ENCODE peak calls at places on chromosomes 3 and 15, in eight cellular contexts. One of them, this sample, is unnamed.
A peak's percentile ranks its signal among the peaks of the same experiment; 100 is the strongest.

GRCh38 chr15:79844221-79844620 is 52.6 kb downstream of the MTHFS start:
- DNase-seq in chondrocyte: no peak
- DNase-seq in ovary: no peak
- DNase-seq in islet precursor cell: no peak
- DNase-seq in adipocyte: no peak
- DNase-seq in SJSA1: no peak
- DNase-seq in GM03348: no peak
- DNase-seq in NCI-H1417: no peak
- DNase-seq in this sample: no peak

GRCh38 chr15:81160312-81161214 is 26.5 kb downstream of the CFAP161 start:
- DNase-seq in chondrocyte: no peak
- DNase-seq in ovary: peak; percentile 63
- DNase-seq in NCI-H1417: peak; percentile 32
- DNase-seq in SJSA1: peak; percentile 6
- DNase-seq in islet precursor cell: no peak
- DNase-seq in adipocyte: peak; percentile 92
- DNase-seq in GM03348: peak; percentile 83
- DNase-seq in this sample: peak; percentile 84

GRCh38 chr3:124846189-124846588 is 41.0 kb downstream of the ITGB5 start:
- DNase-seq in adipocyte: peak; percentile 86
- DNase-seq in ovary: no peak
- DNase-seq in NCI-H1417: no peak
- DNase-seq in GM03348: peak; percentile 69
- DNase-seq in chondrocyte: no peak
- DNase-seq in SJSA1: no peak
- DNase-seq in islet precursor cell: no peak
- DNase-seq in this sample: peak; percentile 64

GRCh38 chr3:161508852-161509477 is 12.4 kb downstream of the OTOL1 start:
- DNase-seq in adipocyte: peak; percentile 22
- DNase-seq in ovary: no peak
- DNase-seq in NCI-H1417: no peak
- DNase-seq in SJSA1: no peak
- DNase-seq in chondrocyte: no peak
- DNase-seq in GM03348: peak; percentile 24
- DNase-seq in islet precursor cell: no peak
- DNase-seq in this sample: peak; percentile 14

GRCh38 chr3:159669024-159669476 is 319.6 kb upstream of the IL12A start:
- DNase-seq in NCI-H1417: no peak
- DNase-seq in SJSA1: no peak
- DNase-seq in chondrocyte: no peak
- DNase-seq in GM03348: no peak
- DNase-seq in ovary: no peak
- DNase-seq in adipocyte: peak; percentile 3
- DNase-seq in islet precursor cell: no peak
- DNase-seq in this sample: peak; percentile 35

GRCh38 chr15:101820781-101821180 is 8.8 kb downstream of the OR4F15 start:
- DNase-seq in adipocyte: no peak
- DNase-seq in chondrocyte: no peak
- DNase-seq in islet precursor cell: no peak
- DNase-seq in GM03348: no peak
- DNase-seq in SJSA1: no peak
- DNase-seq in ovary: no peak
- DNase-seq in NCI-H1417: no peak
- DNase-seq in this sample: no peak

GRCh38 chr15:34436126-34436955 is 1.3 kb downstream of the GOLGA8A start:
- DNase-seq in SJSA1: peak; percentile 7
- DNase-seq in islet precursor cell: no peak
- DNase-seq in adipocyte: peak; percentile 37
- DNase-seq in NCI-H1417: no peak
- DNase-seq in GM03348: peak; percentile 13
- DNase-seq in ovary: no peak
- DNase-seq in chondrocyte: no peak
- DNase-seq in this sample: peak; percentile 23

GRCh38 chr3:45497963-45498362 is 96.6 kb upstream of the LIMD1 start:
- DNase-seq in GM03348: peak; percentile 41
- DNase-seq in NCI-H1417: no peak
- DNase-seq in islet precursor cell: no peak
- DNase-seq in SJSA1: no peak
- DNase-seq in chondrocyte: no peak
- DNase-seq in adipocyte: no peak
- DNase-seq in ovary: no peak
- DNase-seq in this sample: no peak

GRCh38 chr3:136728434-136728833 is 23.7 kb downstream of the STAG1 start:
- DNase-seq in NCI-H1417: no peak
- DNase-seq in ovary: no peak
- DNase-seq in adipocyte: no peak
- DNase-seq in islet precursor cell: no peak
- DNase-seq in chondrocyte: no peak
- DNase-seq in GM03348: no peak
- DNase-seq in SJSA1: no peak
- DNase-seq in this sample: no peak

GRCh38 chr3:133077688-133078087 is 39.5 kb downstream of the TMEM108 start:
- DNase-seq in adipocyte: no peak
- DNase-seq in GM03348: no peak
- DNase-seq in SJSA1: no peak
- DNase-seq in chondrocyte: no peak
- DNase-seq in islet precursor cell: peak; percentile 58
- DNase-seq in ovary: no peak
- DNase-seq in NCI-H1417: no peak
- DNase-seq in this sample: no peak

GRCh38 chr3:73558399-73559075 is 66.2 kb downstream of the PDZRN3 start:
- DNase-seq in GM03348: no peak
- DNase-seq in islet precursor cell: peak; percentile 65
- DNase-seq in chondrocyte: no peak
- DNase-seq in adipocyte: peak; percentile 54
- DNase-seq in SJSA1: no peak
- DNase-seq in NCI-H1417: no peak
- DNase-seq in ovary: no peak
- DNase-seq in this sample: no peak

GRCh38 chr3:45125550-45126026 is 20.6 kb downstream of the CDCP1 start:
- DNase-seq in ovary: no peak
- DNase-seq in NCI-H1417: no peak
- DNase-seq in islet precursor cell: no peak
- DNase-seq in adipocyte: no peak
- DNase-seq in SJSA1: no peak
- DNase-seq in GM03348: no peak
- DNase-seq in chondrocyte: no peak
- DNase-seq in this sample: no peak

GRCh38 chr15:57324590-57324890 is 51.8 kb upstream of the CGNL1 start:
- DNase-seq in GM03348: no peak
- DNase-seq in NCI-H1417: no peak
- DNase-seq in SJSA1: peak; percentile 51
- DNase-seq in ovary: no peak
- DNase-seq in chondrocyte: no peak
- DNase-seq in islet precursor cell: no peak
- DNase-seq in adipocyte: no peak
- DNase-seq in this sample: no peak

GRCh38 chr3:143120716-143121239 is 1.2 kb downstream of the CHST2 start:
- DNase-seq in ovary: no peak
- DNase-seq in GM03348: peak; percentile 71
- DNase-seq in SJSA1: peak; percentile 14
- DNase-seq in NCI-H1417: no peak
- DNase-seq in islet precursor cell: peak; percentile 73
- DNase-seq in chondrocyte: no peak
- DNase-seq in adipocyte: peak; percentile 55
- DNase-seq in this sample: peak; percentile 63

GRCh38 chr3:132343018-132343612 is 25.9 kb downstream of the ACP3 start:
- DNase-seq in NCI-H1417: peak; percentile 66
- DNase-seq in GM03348: peak; percentile 67
- DNase-seq in SJSA1: peak; percentile 34
- DNase-seq in ovary: peak; percentile 28
- DNase-seq in islet precursor cell: peak; percentile 58
- DNase-seq in chondrocyte: no peak
- DNase-seq in adipocyte: peak; percentile 87
- DNase-seq in this sample: peak; percentile 50

GRCh38 chr3:70393881-70394612 is 81.6 kb upstream of the MDFIC2 start:
- DNase-seq in NCI-H1417: no peak
- DNase-seq in adipocyte: no peak
- DNase-seq in islet precursor cell: no peak
- DNase-seq in GM03348: no peak
- DNase-seq in ovary: no peak
- DNase-seq in SJSA1: no peak
- DNase-seq in chondrocyte: no peak
- DNase-seq in this sample: no peak

GRCh38 chr3:113193719-113194118 is 17.6 kb upstream of the BOC start:
- DNase-seq in adipocyte: no peak
- DNase-seq in islet precursor cell: no peak
- DNase-seq in chondrocyte: no peak
- DNase-seq in NCI-H1417: no peak
- DNase-seq in SJSA1: no peak
- DNase-seq in ovary: no peak
- DNase-seq in GM03348: no peak
- DNase-seq in this sample: no peak

GRCh38 chr3:193134895-193135294 is 106.1 kb upstream of the PLAAT1 start:
- DNase-seq in adipocyte: peak; percentile 14
- DNase-seq in SJSA1: peak; percentile 4
- DNase-seq in GM03348: peak; percentile 70
- DNase-seq in chondrocyte: no peak
- DNase-seq in islet precursor cell: peak; percentile 82
- DNase-seq in ovary: no peak
- DNase-seq in NCI-H1417: no peak
- DNase-seq in this sample: peak; percentile 81

GRCh38 chr15:68821898-68822380 is 1.2 kb upstream of the ANP32A start:
- DNase-seq in ovary: no peak
- DNase-seq in islet precursor cell: no peak
- DNase-seq in chondrocyte: no peak
- DNase-seq in NCI-H1417: no peak
- DNase-seq in SJSA1: no peak
- DNase-seq in GM03348: no peak
- DNase-seq in adipocyte: peak; percentile 58
- DNase-seq in this sample: no peak

GRCh38 chr15:90046846-90047481 is 45.8 kb downstream of the ZNF710 start:
- DNase-seq in islet precursor cell: no peak
- DNase-seq in SJSA1: no peak
- DNase-seq in ovary: no peak
- DNase-seq in GM03348: no peak
- DNase-seq in chondrocyte: no peak
- DNase-seq in adipocyte: no peak
- DNase-seq in NCI-H1417: peak; percentile 83
- DNase-seq in this sample: no peak

GRCh38 chr15:31377030-31377429 is 50.4 kb downstream of the KLF13 start:
- DNase-seq in ovary: no peak
- DNase-seq in adipocyte: no peak
- DNase-seq in chondrocyte: no peak
- DNase-seq in NCI-H1417: no peak
- DNase-seq in SJSA1: no peak
- DNase-seq in GM03348: no peak
- DNase-seq in islet precursor cell: no peak
- DNase-seq in this sample: no peak

GRCh38 chr3:55815262-55815661 is 328.2 kb upstream of the WNT5A start:
- DNase-seq in NCI-H1417: no peak
- DNase-seq in ovary: no peak
- DNase-seq in GM03348: no peak
- DNase-seq in chondrocyte: no peak
- DNase-seq in adipocyte: no peak
- DNase-seq in islet precursor cell: no peak
- DNase-seq in SJSA1: no peak
- DNase-seq in this sample: no peak

GRCh38 chr15:95492388-95493070 is 838.0 kb upstream of the NR2F2 start:
- DNase-seq in ovary: no peak
- DNase-seq in GM03348: no peak
- DNase-seq in adipocyte: no peak
- DNase-seq in chondrocyte: no peak
- DNase-seq in SJSA1: no peak
- DNase-seq in NCI-H1417: no peak
- DNase-seq in islet precursor cell: peak; percentile 66
- DNase-seq in this sample: no peak

GRCh38 chr15:85330941-85331588 is 49.3 kb upstream of the AKAP13 start:
- DNase-seq in GM03348: peak; percentile 84
- DNase-seq in adipocyte: peak; percentile 98
- DNase-seq in NCI-H1417: peak; percentile 69
- DNase-seq in ovary: peak; percentile 69
- DNase-seq in chondrocyte: peak; percentile 96
- DNase-seq in SJSA1: peak; percentile 75
- DNase-seq in islet precursor cell: peak; percentile 99
- DNase-seq in this sample: peak; percentile 80

GRCh38 chr15:95025924-95026728 is 794.8 kb downstream of the MCTP2 start:
- DNase-seq in chondrocyte: no peak
- DNase-seq in NCI-H1417: peak; percentile 8
- DNase-seq in islet precursor cell: peak; percentile 61
- DNase-seq in adipocyte: peak; percentile 79
- DNase-seq in ovary: peak; percentile 11
- DNase-seq in SJSA1: peak; percentile 41
- DNase-seq in GM03348: peak; percentile 75
- DNase-seq in this sample: peak; percentile 70

GRCh38 chr3:184800349-184800748 is 11.6 kb upstream of the VPS8 start:
- DNase-seq in adipocyte: no peak
- DNase-seq in NCI-H1417: no peak
- DNase-seq in islet precursor cell: no peak
- DNase-seq in GM03348: no peak
- DNase-seq in SJSA1: no peak
- DNase-seq in ovary: no peak
- DNase-seq in chondrocyte: no peak
- DNase-seq in this sample: no peak

GRCh38 chr3:172201136-172201989 is 162.0 kb downstream of the FNDC3B start:
- DNase-seq in islet precursor cell: no peak
- DNase-seq in chondrocyte: no peak
- DNase-seq in adipocyte: no peak
- DNase-seq in NCI-H1417: peak; percentile 24
- DNase-seq in SJSA1: peak; percentile 66
- DNase-seq in GM03348: peak; percentile 63
- DNase-seq in ovary: peak; percentile 76
- DNase-seq in this sample: peak; percentile 81

GRCh38 chr15:76337739-76338554 is 1.4 kb downstream of the ISL2 start:
- DNase-seq in adipocyte: no peak
- DNase-seq in GM03348: peak; percentile 19
- DNase-seq in chondrocyte: no peak
- DNase-seq in SJSA1: no peak
- DNase-seq in NCI-H1417: no peak
- DNase-seq in ovary: no peak
- DNase-seq in islet precursor cell: peak; percentile 62
- DNase-seq in this sample: no peak

GRCh38 chr3:18159681-18160080 is 265.5 kb downstream of the SATB1 start:
- DNase-seq in chondrocyte: no peak
- DNase-seq in NCI-H1417: no peak
- DNase-seq in SJSA1: no peak
- DNase-seq in adipocyte: no peak
- DNase-seq in GM03348: no peak
- DNase-seq in islet precursor cell: no peak
- DNase-seq in ovary: no peak
- DNase-seq in this sample: no peak

GRCh38 chr3:90062631-90063200 is 955.3 kb downstream of the EPHA3 start:
- DNase-seq in GM03348: no peak
- DNase-seq in adipocyte: no peak
- DNase-seq in ovary: no peak
- DNase-seq in SJSA1: no peak
- DNase-seq in islet precursor cell: no peak
- DNase-seq in chondrocyte: no peak
- DNase-seq in NCI-H1417: no peak
- DNase-seq in this sample: no peak

GRCh38 chr3:152270145-152270870 is 1.6 kb downstream of the MBNL1 start:
- DNase-seq in islet precursor cell: no peak
- DNase-seq in adipocyte: peak; percentile 67
- DNase-seq in NCI-H1417: peak; percentile 24
- DNase-seq in SJSA1: peak; percentile 61
- DNase-seq in chondrocyte: no peak
- DNase-seq in ovary: no peak
- DNase-seq in GM03348: no peak
- DNase-seq in this sample: no peak

GRCh38 chr3:189233225-189233858 is 61.6 kb downstream of the TPRG1 start:
- DNase-seq in ovary: peak; percentile 27
- DNase-seq in adipocyte: peak; percentile 87
- DNase-seq in SJSA1: peak; percentile 16
- DNase-seq in GM03348: peak; percentile 85
- DNase-seq in NCI-H1417: peak; percentile 58
- DNase-seq in islet precursor cell: peak; percentile 78
- DNase-seq in chondrocyte: no peak
- DNase-seq in this sample: peak; percentile 89

GRCh38 chr3:157142315-157142714 is 17.6 kb downstream of the CCNL1 start:
- DNase-seq in GM03348: no peak
- DNase-seq in islet precursor cell: no peak
- DNase-seq in SJSA1: no peak
- DNase-seq in chondrocyte: no peak
- DNase-seq in adipocyte: no peak
- DNase-seq in ovary: no peak
- DNase-seq in NCI-H1417: peak; percentile 92
- DNase-seq in this sample: no peak

GRCh38 chr3:8712045-8712870 is 21.3 kb upstream of the CAV3 start:
- DNase-seq in chondrocyte: no peak
- DNase-seq in GM03348: peak; percentile 86
- DNase-seq in islet precursor cell: no peak
- DNase-seq in SJSA1: peak; percentile 11
- DNase-seq in NCI-H1417: no peak
- DNase-seq in ovary: no peak
- DNase-seq in adipocyte: peak; percentile 64
- DNase-seq in this sample: peak; percentile 76